ENCODE peak calls at places on chromosomes 4 and X, in five cellular contexts. Q is transverse colon, R is SK-N-SH, S is K562, X is A549. I is an unnamed sample.

GRCh38 chr4:15366660-15367059 is 61.2 kb upstream of the C1QTNF7 start:
- DNase-seq in Q (no peak), R (no peak), S (no peak), X (no peak), I (no peak)

GRCh38 chrX:17622331-17622730 is 115.0 kb upstream of the SCML1 start:
- DNase-seq in Q (no peak), R (no peak), S (no peak), X (no peak), I (no peak)

GRCh38 chrX:7514871-7515599 is 327.9 kb upstream of the VCX start:
- DNase-seq in Q (no peak), R (no peak), S (no peak), X (no peak), I (no peak)

GRCh38 chrX:83593634-83594294 is 85.7 kb downstream of the POU3F4 start:
- DNase-seq in Q (no peak), R (no peak), S (no peak), X (no peak), I (no peak)

GRCh38 chr4:51942108-51942832 is 77.9 kb downstream of the LRRC66 start:
- DNase-seq in Q (no peak), R (no peak), S (no peak), X (no peak), I (no peak)

GRCh38 chr4:4651811-4652609 is 110.2 kb upstream of the STX18 start:
- DNase-seq in Q (no peak), R (no peak), S (no peak), X (no peak), I (no peak)

GRCh38 chr4:96776922-96777510 is 937.1 kb downstream of the PDHA2 start:
- DNase-seq in Q (no peak), R (no peak), S (no peak), X (no peak), I (no peak)

GRCh38 chr4:180589575-180589974 is 1653.6 kb upstream of the TENM3 start:
- DNase-seq in Q (no peak), R (no peak), S (no peak), X (no peak), I (no peak)

GRCh38 chr4:113384600-113384999 is 335.1 kb downstream of the ANK2 start:
- DNase-seq in Q (no peak), R (no peak), S (no peak), X (no peak), I (no peak)

GRCh38 chr4:183600189-183600685 is 58.7 kb downstream of the RWDD4 start:
- DNase-seq in Q (no peak), R (no peak), S (peak), X (peak), I (no peak)

GRCh38 chr4:25123236-25123635 is 37.0 kb downstream of the SEPSECS start:
- DNase-seq in Q (no peak), R (no peak), S (no peak), X (no peak), I (no peak)

GRCh38 chrX:16558489-16558888 is 91.5 kb upstream of the S100G start:
- DNase-seq in Q (no peak), R (no peak), S (no peak), X (no peak), I (no peak)

GRCh38 chr4:74632634-74633033 is 161.7 kb downstream of the BTC start:
- DNase-seq in Q (peak), R (no peak), S (peak), X (peak), I (no peak)

GRCh38 chrX:20382518-20383291 is 116.0 kb upstream of the RPS6KA3 start:
- DNase-seq in Q (no peak), R (peak), S (no peak), X (peak), I (no peak)

GRCh38 chr4:182547435-182547834 is 304.2 kb downstream of the TENM3 start:
- DNase-seq in Q (no peak), R (no peak), S (no peak), X (no peak), I (no peak)

GRCh38 chrX:734411-734810 is 103.8 kb downstream of the SHOX start:
- DNase-seq in Q (no peak), R (no peak), S (no peak), X (no peak), I (no peak)

GRCh38 chrX:130110379-130111219 is at the start of gene ELF4:
- DNase-seq in Q (peak), R (peak), S (peak), X (peak), I (peak)

DNA sequence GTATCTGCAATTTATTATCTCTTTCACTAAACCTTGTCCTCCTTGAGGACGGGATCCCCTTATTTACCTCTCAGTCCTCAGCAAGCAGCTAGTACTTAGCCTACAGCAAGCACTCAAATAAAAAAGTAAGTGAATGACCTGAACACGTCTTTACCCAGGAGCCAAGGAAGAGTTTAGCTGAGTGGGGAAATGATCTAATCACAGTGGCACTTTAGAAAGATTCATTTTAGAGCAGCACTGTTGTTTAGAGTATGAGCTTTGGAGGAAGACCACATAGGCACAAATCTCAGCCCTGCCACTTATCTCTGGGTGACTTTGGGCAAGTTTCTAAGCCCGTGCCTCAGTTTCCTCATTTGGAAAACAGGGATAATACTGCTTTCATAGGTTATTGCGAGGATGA is 2.7 kb downstream of the FAM120C start:
- DNase-seq in Q (no peak), R (no peak), S (no peak), X (no peak), I (no peak)
- H3K4me3 ChIP-seq in Q (no peak), R (peak), S (peak), X (peak), I (no peak)

DNA sequence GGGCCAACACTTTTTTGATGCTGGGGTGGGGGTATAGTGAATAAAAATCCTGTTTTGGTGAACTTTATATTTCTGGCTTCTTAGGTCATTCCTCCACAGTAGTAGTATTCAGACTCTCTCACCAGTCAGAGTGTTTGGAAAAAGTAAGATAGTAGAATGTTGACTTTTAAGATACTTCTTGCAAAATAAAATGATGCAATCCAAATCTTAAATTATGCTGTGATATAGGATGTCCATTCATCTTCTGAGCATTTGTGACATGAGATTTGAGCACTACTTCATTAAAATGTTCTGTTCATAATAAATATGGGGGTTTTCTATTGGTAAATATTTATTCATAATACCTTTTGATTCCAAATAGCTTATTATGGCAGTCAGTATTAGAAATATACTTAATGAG is 70.1 kb downstream of the BMP2K start:
- DNase-seq in Q (no peak), R (no peak), S (no peak), X (no peak), I (no peak)
- TF ChIP-seq EP300 in Q (no peak), R (no peak), S (no peak), X (no peak), I (no peak)

DNA sequence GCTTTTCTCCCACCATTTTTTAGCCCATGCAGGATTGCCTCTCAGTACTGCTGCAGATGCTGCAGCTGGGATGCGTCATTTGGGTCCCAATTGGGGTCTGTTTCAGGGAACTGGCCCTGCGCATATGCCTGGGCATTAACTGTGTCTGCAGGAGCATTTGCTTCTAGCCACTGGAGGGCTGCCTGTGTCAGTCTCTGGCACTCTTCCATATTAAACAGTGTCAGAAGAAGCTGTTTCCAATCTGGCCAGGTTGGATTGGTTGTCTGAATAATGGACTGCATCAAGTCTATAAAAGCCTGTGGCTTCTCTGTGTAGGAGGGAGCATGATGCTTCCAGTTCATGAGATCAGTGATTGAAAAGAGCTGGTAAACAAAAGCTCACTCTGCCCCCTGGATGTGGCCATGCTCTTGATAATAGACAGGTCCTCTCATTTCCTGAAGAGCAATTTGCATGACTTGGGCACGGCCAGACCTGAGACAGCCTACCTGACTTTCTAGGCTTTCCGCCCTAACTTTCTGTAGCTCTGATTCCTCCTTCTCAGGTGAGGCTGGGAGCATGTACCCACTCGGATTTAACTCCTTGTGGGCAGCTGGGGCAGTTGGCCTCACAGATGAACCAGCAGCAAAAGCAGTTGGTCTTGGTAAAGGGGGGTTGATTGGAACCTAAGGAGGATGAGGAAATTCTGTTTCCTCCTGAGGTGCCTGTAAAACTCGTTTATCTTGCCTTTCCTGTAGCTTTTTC is 29.2 kb downstream of the SULT1E1 start:
- DNase-seq in Q (peak), R (no peak), S (no peak), X (peak), I (no peak)
- H3K4me3 ChIP-seq in Q (no peak), R (no peak), S (no peak), X (no peak), I (no peak)

GRCh38 chrX:68789966-68790365 is 38.9 kb upstream of the EFNB1 start:
- DNase-seq in Q (no peak), R (no peak), S (no peak), X (no peak), I (no peak)

GRCh38 chrX:68794486-68794885 is 34.3 kb upstream of the EFNB1 start:
- DNase-seq in Q (no peak), R (no peak), S (no peak), X (no peak), I (no peak)

GRCh38 chrX:68795741-68796140 is 33.1 kb upstream of the EFNB1 start:
- DNase-seq in Q (no peak), R (no peak), S (no peak), X (no peak), I (no peak)

DNA sequence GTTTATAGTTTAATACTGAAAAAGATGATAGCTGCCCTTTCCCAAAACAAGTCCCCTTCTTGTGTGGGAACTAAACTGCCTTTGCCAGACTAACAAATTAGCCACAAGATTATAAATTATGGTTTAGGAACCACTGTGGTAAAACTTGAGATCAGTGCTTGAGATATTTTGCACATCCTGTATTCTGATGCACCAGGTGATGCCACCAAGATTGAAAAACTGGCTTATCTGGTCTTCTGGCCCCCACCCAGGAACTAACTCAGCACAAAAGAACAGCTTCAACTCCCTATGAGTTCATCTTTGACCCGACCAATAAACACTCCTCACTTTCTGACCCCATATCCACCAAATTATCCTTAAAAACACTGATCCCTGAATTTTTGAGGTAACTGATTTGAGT is 36.7 kb upstream of the EFNB1 start:
- DNase-seq in Q (no peak), R (no peak), S (no peak), X (no peak), I (no peak)
- TF ChIP-seq EP300 in Q (no peak), R (no peak), S (no peak), X (no peak), I (no peak)

GRCh38 chrX:68433155-68433980 is at the start of gene OPHN1:
- DNase-seq in Q (peak), R (peak), S (peak), X (peak), I (peak)
- H3K4me3 ChIP-seq in Q (peak), R (peak), S (peak), X (peak), I (peak)

GRCh38 chr4:100117749-100118148 is 72.5 kb downstream of the DDIT4L start:
- DNase-seq in Q (no peak), R (peak), S (no peak), X (no peak), I (no peak)

GRCh38 chr4:100118213-100118612 is 72.1 kb downstream of the DDIT4L start:
- DNase-seq in Q (no peak), R (no peak), S (no peak), X (no peak), I (no peak)

GRCh38 chr4:100109921-100110320 is 80.3 kb downstream of the DDIT4L start:
- DNase-seq in Q (no peak), R (peak), S (no peak), X (no peak), I (no peak)

GRCh38 chr4:100113732-100114131 is 76.5 kb downstream of the DDIT4L start:
- DNase-seq in Q (no peak), R (no peak), S (no peak), X (no peak), I (no peak)

GRCh38 chr4:100114909-100115308 is 75.4 kb downstream of the DDIT4L start:
- DNase-seq in Q (no peak), R (no peak), S (no peak), X (no peak), I (no peak)
- TF ChIP-seq EP300 in Q (no peak), R (no peak), S (no peak), X (no peak), I (no peak)

DNA sequence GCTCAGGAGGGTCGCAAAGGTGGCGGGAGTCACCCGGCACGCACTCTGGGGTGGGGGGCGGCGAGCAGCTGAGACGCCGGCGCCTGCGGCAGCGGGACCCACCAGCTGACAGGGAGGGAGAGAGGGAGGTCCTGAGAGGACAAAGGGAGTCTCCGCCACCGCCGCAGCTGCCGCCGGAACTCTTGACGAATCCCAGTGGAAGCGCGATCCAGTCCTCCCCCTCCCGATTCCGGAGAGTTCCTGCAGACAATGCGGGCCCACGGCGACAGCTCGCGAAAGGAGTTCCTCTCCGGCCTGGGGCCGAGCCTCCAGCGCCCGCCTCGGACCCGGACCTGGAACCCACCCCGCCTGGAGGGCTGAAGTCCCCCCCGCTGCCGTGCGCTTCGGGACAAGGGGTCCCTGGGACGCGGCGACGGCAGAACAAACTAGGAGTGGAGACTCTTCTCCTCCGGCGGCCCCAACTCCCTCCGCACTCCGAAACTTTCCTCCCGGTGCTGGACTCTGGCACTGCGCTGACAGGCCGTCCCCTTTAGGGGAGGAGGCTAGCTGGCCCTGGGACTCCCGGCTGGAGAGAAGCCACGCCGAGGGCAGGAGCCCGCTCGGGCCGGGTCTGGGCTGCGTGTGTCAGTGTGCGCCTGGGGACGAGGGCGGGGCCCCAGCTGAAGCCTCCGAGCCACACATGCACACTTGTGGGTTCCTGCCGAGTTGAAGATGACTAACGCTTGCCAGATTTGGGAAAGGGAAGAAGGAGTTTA is at the start of gene ANTXR2:
- DNase-seq in Q (peak), R (peak), S (peak), X (peak), I (peak)
- H3K4me3 ChIP-seq in Q (peak), R (peak), S (peak), X (peak), I (peak)

DNA sequence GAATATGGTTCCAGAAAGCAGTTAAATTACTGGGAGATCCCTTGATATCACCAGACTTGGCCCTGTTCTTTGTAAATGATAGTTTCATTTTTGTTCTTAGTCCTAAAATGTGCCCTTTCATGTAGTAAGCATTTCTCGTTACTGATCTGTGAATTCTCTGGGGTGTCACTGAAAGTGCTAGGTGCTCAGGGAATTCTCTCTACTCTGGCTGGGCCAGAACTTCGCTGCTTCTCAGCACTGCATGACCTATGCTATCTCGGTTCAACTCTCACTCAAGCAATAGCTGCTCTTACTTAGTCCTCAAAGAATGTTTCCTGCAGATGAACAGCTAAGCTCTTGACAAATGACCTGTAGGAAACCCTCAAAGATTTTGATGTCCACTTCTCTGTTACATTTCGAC is 1144.3 kb downstream of the ADGRL3 start:
- DNase-seq in Q (no peak), R (no peak), S (no peak), X (no peak), I (no peak)
- TF ChIP-seq EP300 in Q (no peak), R (no peak), S (no peak), X (no peak), I (no peak)

GRCh38 chr4:128658214-128658621 is 151.3 kb upstream of the JADE1 start:
- DNase-seq in Q (no peak), R (no peak), S (no peak), X (no peak), I (no peak)
- H3K4me3 ChIP-seq in Q (no peak), R (no peak), S (no peak), X (no peak), I (no peak)

GRCh38 chr4:66649236-66649635 is 896.1 kb downstream of the CENPC start:
- DNase-seq in Q (no peak), R (no peak), S (no peak), X (no peak), I (no peak)

GRCh38 chr4:66647468-66647867 is 897.8 kb downstream of the CENPC start:
- DNase-seq in Q (no peak), R (no peak), S (no peak), X (no peak), I (no peak)

GRCh38 chr4:66647915-66648314 is 897.4 kb downstream of the CENPC start:
- DNase-seq in Q (no peak), R (no peak), S (no peak), X (no peak), I (no peak)
- TF ChIP-seq EP300 in Q (no peak), R (no peak), S (no peak), X (no peak), I (no peak)

I was measured in ovary.